ENCODE peak calls at places on chromosomes 3 and 15, in four cellular contexts. G is HCT116; W is tibial nerve; M is naive thymus-derived CD4-positive, alpha-beta T cell. T is an unnamed sample.

GRCh38 chr3:190537131-190537530 is 23.2 kb downstream of the IL1RAP start:
- DNase-seq in G (no peak), W (no peak), M (no peak), T (no peak)

GRCh38 chr3:176961916-176962315 is 235.4 kb downstream of the TBL1XR1 start:
- DNase-seq in M (no peak), W (no peak), G (no peak), T (no peak)

GRCh38 chr3:127857270-127857801 is 35.0 kb upstream of the MGLL start:
- DNase-seq in M (no peak), G (no peak), W (no peak), T (peak; percentile 69)

GRCh38 chr15:60840306-60840702 is 361.4 kb upstream of the ICE2 start:
- DNase-seq in W (no peak), M (no peak), G (no peak), T (no peak)

GRCh38 chr3:15610083-15610482 is 8.5 kb downstream of the BTD start:
- DNase-seq in W (no peak), M (no peak), G (peak; percentile 21), T (no peak)

GRCh38 chr3:195185574-195185973 is 85.4 kb downstream of the XXYLT1 start:
- DNase-seq in W (no peak), G (no peak), M (no peak), T (no peak)

GRCh38 chr15:64507293-64507802 is 47.0 kb downstream of the ZNF609 start:
- DNase-seq in G (no peak), W (peak; percentile 52), M (peak; percentile 30), T (peak; percentile 60)

GRCh38 chr3:175346573-175347356 is 487.6 kb downstream of the NAALADL2 start:
- DNase-seq in W (peak; percentile 32), M (no peak), G (peak; percentile 59), T (no peak)

GRCh38 chr3:64088408-64089136 is 65.3 kb upstream of the PSMD6 start:
- DNase-seq in M (no peak), G (no peak), W (no peak), T (no peak)

GRCh38 chr3:155252021-155252420 is 41.5 kb downstream of the STRIT1 start:
- DNase-seq in G (no peak), M (no peak), W (no peak), T (no peak)

GRCh38 chr15:75712668-75713337 is at the start of gene CSPG4:
- DNase-seq in M (no peak), G (no peak), W (no peak), T (no peak)

GRCh38 chr3:18401298-18401961 is 23.7 kb downstream of the SATB1 start:
- DNase-seq in G (no peak), M (no peak), W (no peak), T (no peak)

GRCh38 chr3:155232605-155233004 is 60.9 kb downstream of the STRIT1 start:
- DNase-seq in G (peak; percentile 54), W (peak; percentile 79), M (no peak), T (no peak)

GRCh38 chr3:95297586-95297985 is 1234.7 kb downstream of the NSUN3 start:
- DNase-seq in W (no peak), G (no peak), M (no peak), T (no peak)

GRCh38 chr3:63912768-63913588 is 795 bp upstream of the SCAANT1 start:
- DNase-seq in M (no peak), G (peak; percentile 32), W (peak; percentile 40), T (peak; percentile 68)

GRCh38 chr3:16336876-16337275 is 71.9 kb downstream of the OXNAD1 start:
- DNase-seq in W (no peak), M (no peak), G (no peak), T (no peak)

GRCh38 chr3:49553320-49553689 is 972 bp upstream of the BSN start:
- DNase-seq in W (no peak), M (no peak), G (no peak), T (no peak)

GRCh38 chr3:130692455-130692854 is 54.2 kb downstream of the PIK3R4 start:
- DNase-seq in G (peak; percentile 7), W (no peak), M (no peak), T (no peak)

GRCh38 chr3:183449391-183449790 is 21.0 kb upstream of the MCF2L2 start:
- DNase-seq in G (no peak), W (no peak), M (no peak), T (peak; percentile 56)

GRCh38 chr15:72599855-72600464 is 54.5 kb upstream of the GOLGA6B start:
- DNase-seq in G (peak; percentile 47), M (peak; percentile 16), W (peak; percentile 48), T (peak; percentile 68)

GRCh38 chr3:187367561-187368103 is 553 bp upstream of the RTP4 start:
- DNase-seq in M (no peak), G (no peak), W (no peak), T (no peak)

GRCh38 chr15:66815322-66815721 is 113.3 kb downstream of the SMAD6 start:
- DNase-seq in G (no peak), M (no peak), W (no peak), T (no peak)

GRCh38 chr3:49500408-49501257 is 30.6 kb downstream of the DAG1 start:
- DNase-seq in W (peak; percentile 48), M (no peak), G (peak; percentile 81), T (no peak)

GRCh38 chr15:48678851-48679250 is 33.3 kb upstream of the FBN1 start:
- DNase-seq in W (no peak), M (no peak), G (no peak), T (no peak)
- H3K4me1 ChIP-seq in W (no peaks in the 10 kb centered on the region), M (no peaks in the 10 kb centered on the region), G (no peaks in the 10 kb centered on the region), T (no peaks in the 10 kb centered on the region)

GRCh38 chr3:141260131-141260927 is 28.7 kb downstream of the PXYLP1 start:
- DNase-seq in M (no peak), G (no peak), W (no peak), T (no peak)
- H3K4me1 ChIP-seq in M (peaks cover 24% of the 10 kb centered on the region), G (no peaks in the 10 kb centered on the region), W (no peaks in the 10 kb centered on the region), T (no peaks in the 10 kb centered on the region)

DNA sequence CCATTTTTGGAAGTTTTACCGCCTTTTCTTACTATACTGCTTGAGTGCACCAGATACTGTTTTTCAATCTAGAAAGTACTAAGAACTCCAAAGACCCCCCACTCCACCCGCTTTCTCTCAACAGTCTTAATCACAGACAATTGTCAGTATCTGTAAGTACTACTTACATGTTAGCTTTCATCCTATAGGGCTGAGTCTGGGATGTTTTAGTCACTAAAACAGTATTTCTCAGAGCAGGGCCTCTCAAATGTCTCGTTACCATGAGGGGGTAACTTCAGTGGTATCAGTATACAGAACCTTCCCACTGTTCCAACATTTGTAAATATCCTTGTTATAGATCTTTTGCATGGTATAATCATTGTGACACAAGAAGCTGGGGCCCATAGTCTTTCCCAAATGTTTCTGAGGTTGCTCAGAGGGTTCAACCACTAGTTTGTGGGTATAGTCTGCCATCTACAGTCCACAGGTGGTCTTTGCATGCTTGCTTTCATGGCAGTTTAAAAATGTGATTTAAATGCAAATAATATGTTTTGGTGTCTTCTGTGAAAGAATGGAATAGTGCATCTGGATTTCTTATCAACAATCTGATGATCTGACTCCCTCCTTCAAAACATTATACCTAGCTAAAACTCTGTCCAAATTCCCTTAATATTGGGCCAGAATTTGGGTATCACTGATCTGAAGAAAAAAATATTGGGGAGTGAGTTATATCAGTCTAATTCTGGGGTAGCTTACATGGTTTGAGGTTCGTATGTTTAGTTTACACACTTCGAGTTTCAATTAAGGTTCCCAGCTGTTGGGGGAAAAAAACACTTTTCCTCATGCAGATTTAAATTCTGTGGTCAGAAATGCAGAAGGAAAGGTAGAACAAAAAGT is 18.0 kb upstream of the DNAJC13 start:
- DNase-seq in M (peak; percentile 11), G (peak; percentile 48), W (peak; percentile 33), T (peak; percentile 81)
- H3K4me1 ChIP-seq in M (no peaks in the 10 kb centered on the region), G (no peaks in the 10 kb centered on the region), W (no peaks in the 10 kb centered on the region), T (no peaks in the 10 kb centered on the region)

DNA sequence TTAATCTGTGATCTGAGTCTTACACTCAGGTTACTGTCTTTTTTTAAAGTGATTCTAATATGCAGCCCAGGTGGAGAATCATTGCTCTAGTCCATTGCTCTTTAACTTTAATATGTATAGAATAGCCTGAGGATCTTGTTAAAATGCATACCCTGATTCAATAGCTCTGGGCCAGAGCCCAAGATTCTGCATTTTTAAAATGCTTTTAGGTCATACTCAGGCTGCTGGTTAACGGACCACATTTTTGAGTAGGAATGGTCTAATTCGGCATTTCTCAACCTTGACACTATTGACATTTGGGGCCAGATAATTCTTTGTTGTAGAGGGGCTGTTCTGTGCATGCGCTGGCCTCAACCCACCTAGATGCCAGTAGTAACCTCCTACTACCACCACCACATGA is 20.9 kb upstream of the FSTL1 start:
- DNase-seq in M (no peak), W (no peak), G (no peak), T (no peak)
- H3K4me1 ChIP-seq in M (no peaks in the 10 kb centered on the region), W (peaks cover 5% of the 10 kb centered on the region), G (peaks cover 16% of the 10 kb centered on the region), T (no peaks in the 10 kb centered on the region)

DNA sequence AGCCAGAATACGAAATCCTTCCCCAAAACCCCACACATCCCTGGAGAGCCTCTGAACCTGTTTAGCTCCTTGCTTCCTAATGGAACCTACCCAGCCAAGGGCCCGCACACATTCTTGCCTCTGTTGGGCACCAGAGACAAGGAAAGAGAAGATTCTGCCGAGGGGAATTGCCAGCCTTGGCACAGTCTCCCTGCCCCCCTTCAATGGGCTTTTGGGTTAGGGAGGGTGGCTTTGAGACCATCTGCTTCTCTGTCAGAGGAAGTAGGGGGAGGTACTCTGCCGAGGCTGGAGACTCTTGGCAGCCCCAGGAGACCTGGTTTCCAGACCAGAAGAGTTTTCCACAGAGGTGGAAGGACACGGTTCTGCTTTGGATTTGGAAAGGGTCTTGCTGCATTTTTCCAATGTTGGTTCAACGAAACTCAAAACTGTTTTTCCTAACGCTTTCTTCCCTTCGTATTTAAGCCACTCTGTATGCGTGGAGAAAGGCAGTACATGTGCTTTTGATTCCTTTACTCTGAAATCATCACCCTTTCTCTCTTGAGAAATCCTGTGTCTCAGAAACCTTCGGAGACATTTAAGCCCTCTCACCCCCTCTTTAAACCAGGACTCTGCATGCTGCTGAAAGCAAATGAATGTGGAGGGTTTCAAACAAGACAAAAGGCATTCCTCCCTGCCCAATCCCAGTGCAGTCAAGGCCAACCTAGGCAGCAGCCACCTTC is 78.8 kb upstream of the PRR23C start:
- DNase-seq in W (peak; percentile 1), G (no peak), M (no peak), T (no peak)
- H3K4me1 ChIP-seq in W (no peaks in the 10 kb centered on the region), G (peaks cover 19% of the 10 kb centered on the region), M (no peaks in the 10 kb centered on the region), T (no peaks in the 10 kb centered on the region)

GRCh38 chr3:52268036-52268435 is 10.4 kb downstream of the WDR82 start:
- DNase-seq in G (no peak), W (no peak), M (no peak), T (no peak)
- H3K4me1 ChIP-seq in G (no peaks in the 10 kb centered on the region), W (peaks cover 73% of the 10 kb centered on the region), M (peaks cover 74% of the 10 kb centered on the region), T (peaks cover 21% of the 10 kb centered on the region)

GRCh38 chr3:13018561-13019242 is 54.5 kb downstream of the IQSEC1 start:
- DNase-seq in W (no peak), M (no peak), G (no peak), T (no peak)
- H3K4me1 ChIP-seq in W (peaks cover 82% of the 10 kb centered on the region), M (peaks cover 32% of the 10 kb centered on the region), G (peaks cover 4% of the 10 kb centered on the region), T (peaks cover 57% of the 10 kb centered on the region)

DNA sequence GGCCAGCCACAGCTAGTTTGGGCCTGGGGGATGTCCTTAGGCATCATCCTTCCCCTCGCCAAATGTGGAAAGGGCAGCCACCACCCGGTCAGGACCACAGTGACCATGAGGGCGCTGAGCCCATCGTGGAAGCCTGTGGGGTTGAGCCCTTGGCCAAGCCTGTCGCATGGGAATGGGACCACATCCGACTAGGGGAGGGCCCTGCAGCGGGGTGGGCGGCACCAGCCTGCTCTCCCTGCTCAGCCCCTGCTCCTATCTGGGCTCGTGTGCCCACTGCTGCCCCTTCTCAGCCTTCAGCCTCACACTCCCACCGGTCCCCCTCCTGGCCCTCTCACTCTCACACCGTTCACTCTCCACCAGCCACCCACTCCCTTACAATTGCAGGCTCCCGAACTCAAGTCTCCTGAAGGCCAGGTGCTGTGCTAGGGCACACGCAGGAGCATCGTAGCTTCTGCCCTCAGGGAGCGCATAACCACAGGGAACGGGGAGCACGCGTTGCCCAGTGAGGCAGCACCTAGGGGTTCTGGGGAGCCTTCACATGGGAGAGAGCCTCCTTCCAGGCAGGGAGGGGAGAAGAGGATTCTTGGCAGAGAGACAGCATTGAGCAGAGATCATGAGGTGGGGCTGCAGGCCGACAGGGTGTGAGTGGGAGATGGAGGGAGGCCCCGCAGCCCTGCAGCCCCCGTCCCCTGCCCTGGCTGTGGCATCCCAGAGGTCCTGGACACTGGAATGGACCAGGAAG is 26.1 kb downstream of the LOXL1 start:
- DNase-seq in M (no peak), G (no peak), W (no peak), T (no peak)
- H3K4me1 ChIP-seq in M (peaks cover 6% of the 10 kb centered on the region), G (peaks cover 13% of the 10 kb centered on the region), W (peaks cover 56% of the 10 kb centered on the region), T (no peaks in the 10 kb centered on the region)

T was measured in Karpas-422.